ENCODE peak calls at places on chromosomes 16 and 17, in eight cellular contexts. H, O, U, B, X, J, L and Q are unnamed samples. For H3K27me3, the result is how much of the 10 kb centered on the place peaks cover.

GRCh38 chr17:7475764-7476422 is 3.5 kb downstream of the ZBTB4 start:
- DNase-seq in H (peak), O (peak), U (no peak), B (no peak), X (peak), J (no peak), L (peak), Q (no peak)

GRCh38 chr16:56856876-56857447 is 8.0 kb upstream of the SLC12A3 start:
- DNase-seq in H (no peak), O (no peak), U (no peak), B (no peak), X (no peak), J (no peak), L (no peak), Q (no peak)

GRCh38 chr16:65782537-65783290 is 583.8 kb upstream of the CDH5 start:
- DNase-seq in H (peak), O (no peak), U (no peak), B (no peak), X (no peak), J (no peak), L (no peak), Q (peak)

GRCh38 chr17:8650119-8650499 is 19.6 kb upstream of the MYH10 start:
- DNase-seq in H (no peak), O (no peak), U (no peak), B (no peak), X (no peak), J (no peak), L (no peak), Q (no peak)

GRCh38 chr17:21228111-21228510 is 14.2 kb upstream of the TMEM11 start:
- DNase-seq in H (no peak), O (no peak), U (no peak), B (no peak), X (no peak), J (no peak), L (no peak), Q (no peak)

GRCh38 chr16:77660311-77660710 is 62.0 kb upstream of the NUDT7 start:
- DNase-seq in H (peak), O (no peak), U (peak), B (no peak), X (no peak), J (peak), L (no peak), Q (no peak)

GRCh38 chr16:74556375-74556922 is 50.5 kb downstream of the GLG1 start:
- DNase-seq in H (no peak), O (no peak), U (no peak), B (no peak), X (no peak), J (no peak), L (no peak), Q (no peak)

GRCh38 chr17:65730711-65731169 is 169.3 kb upstream of the AXIN2 start:
- DNase-seq in H (peak), O (no peak), U (no peak), B (no peak), X (no peak), J (no peak), L (no peak), Q (peak)

GRCh38 chr17:40371261-40371929 is 6.9 kb upstream of the GJD3 start:
- DNase-seq in H (no peak), O (no peak), U (no peak), B (no peak), X (no peak), J (no peak), L (no peak), Q (no peak)

GRCh38 chr16:11672206-11673090 is 4.2 kb downstream of the SNN start:
- DNase-seq in H (no peak), O (no peak), U (no peak), B (no peak), X (no peak), J (no peak), L (no peak), Q (no peak)

GRCh38 chr16:21101631-21102420 is 48.8 kb downstream of the DNAH3 start:
- DNase-seq in H (peak), O (peak), U (no peak), B (no peak), X (peak), J (no peak), L (peak), Q (no peak)

GRCh38 chr17:50533720-50534148 is 1.2 kb downstream of the EPN3 start:
- DNase-seq in H (peak), O (peak), U (no peak), B (no peak), X (peak), J (no peak), L (peak), Q (no peak)

GRCh38 chr17:59527325-59527917 is 38.0 kb upstream of the DHX40 start:
- DNase-seq in H (no peak), O (no peak), U (no peak), B (no peak), X (no peak), J (no peak), L (no peak), Q (no peak)

GRCh38 chr16:88867561-88868246 is 1.2 kb upstream of the PABPN1L start:
- DNase-seq in H (no peak), O (no peak), U (no peak), B (no peak), X (no peak), J (no peak), L (no peak), Q (no peak)

GRCh38 chr17:65005858-65006257 is 50.7 kb downstream of the GNA13 start:
- DNase-seq in H (no peak), O (no peak), U (no peak), B (no peak), X (no peak), J (no peak), L (no peak), Q (no peak)

GRCh38 chr17:77257169-77257568 is 116.4 kb downstream of the SEC14L1 start:
- DNase-seq in H (no peak), O (no peak), U (no peak), B (no peak), X (no peak), J (no peak), L (no peak), Q (no peak)

GRCh38 chr17:77253611-77254051 is 112.9 kb downstream of the SEC14L1 start:
- DNase-seq in H (peak), O (no peak), U (peak), B (no peak), X (no peak), J (no peak), L (no peak), Q (no peak)

GRCh38 chr17:77252736-77253135 is 112.0 kb downstream of the SEC14L1 start:
- DNase-seq in H (no peak), O (no peak), U (no peak), B (no peak), X (no peak), J (no peak), L (no peak), Q (no peak)

GRCh38 chr17:77256710-77257109 is 115.9 kb downstream of the SEC14L1 start:
- DNase-seq in H (no peak), O (no peak), U (no peak), B (no peak), X (no peak), J (no peak), L (no peak), Q (no peak)

GRCh38 chr17:77254961-77255741 is 114.4 kb downstream of the SEC14L1 start:
- DNase-seq in H (peak), O (peak), U (peak), B (no peak), X (no peak), J (peak), L (no peak), Q (no peak)
- TF ChIP-seq CTCF in H (no peak), O (no peak), U (no peak), B (no peak), X (no peak), J (no peak), L (no peak), Q (no peak)

GRCh38 chr16:26905336-26905735 is 161.4 kb upstream of the C16orf82 start:
- DNase-seq in H (peak), O (no peak), U (peak), B (no peak), X (no peak), J (peak), L (no peak), Q (no peak)
- H3K27me3 ChIP-seq in H (under half), O (under half), U (under half), B (under half), X (under half), J (under half), L (under half), Q (under half)

GRCh38 chr17:82314012-82314720 is 3.2 kb downstream of the CD7 start:
- DNase-seq in H (no peak), O (no peak), U (no peak), B (no peak), X (no peak), J (no peak), L (no peak), Q (no peak)

GRCh38 chr17:82315703-82316358 is 1.6 kb downstream of the CD7 start:
- DNase-seq in H (no peak), O (no peak), U (no peak), B (no peak), X (no peak), J (no peak), L (no peak), Q (no peak)

GRCh38 chr17:82316651-82317393 is 586 bp downstream of the CD7 start:
- DNase-seq in H (no peak), O (no peak), U (no peak), B (no peak), X (no peak), J (no peak), L (no peak), Q (no peak)

GRCh38 chr17:82313195-82314011 is 4.0 kb downstream of the CD7 start:
- DNase-seq in H (no peak), O (no peak), U (no peak), B (no peak), X (no peak), J (no peak), L (no peak), Q (no peak)

GRCh38 chr17:82314721-82315605 is 2.4 kb downstream of the CD7 start:
- DNase-seq in H (no peak), O (no peak), U (no peak), B (no peak), X (no peak), J (no peak), L (no peak), Q (no peak)
- H3K4me3 ChIP-seq in H (no peak), O (no peak), U (no peak), B (no peak), X (no peak), J (no peak), L (peak), Q (no peak)

GRCh38 chr17:2865228-2865627 is 69.0 kb downstream of the RAP1GAP2 start:
- DNase-seq in H (no peak), O (peak), U (no peak), B (no peak), X (peak), J (no peak), L (no peak), Q (no peak)

GRCh38 chr17:2871205-2871604 is 75.0 kb downstream of the RAP1GAP2 start:
- DNase-seq in H (no peak), O (no peak), U (no peak), B (no peak), X (no peak), J (no peak), L (no peak), Q (no peak)

GRCh38 chr17:2871720-2872119 is 75.5 kb downstream of the RAP1GAP2 start:
- DNase-seq in H (no peak), O (no peak), U (no peak), B (no peak), X (no peak), J (no peak), L (no peak), Q (no peak)

GRCh38 chr17:2869604-2870003 is 73.4 kb downstream of the RAP1GAP2 start:
- DNase-seq in H (no peak), O (peak), U (no peak), B (no peak), X (no peak), J (no peak), L (no peak), Q (no peak)

DNA sequence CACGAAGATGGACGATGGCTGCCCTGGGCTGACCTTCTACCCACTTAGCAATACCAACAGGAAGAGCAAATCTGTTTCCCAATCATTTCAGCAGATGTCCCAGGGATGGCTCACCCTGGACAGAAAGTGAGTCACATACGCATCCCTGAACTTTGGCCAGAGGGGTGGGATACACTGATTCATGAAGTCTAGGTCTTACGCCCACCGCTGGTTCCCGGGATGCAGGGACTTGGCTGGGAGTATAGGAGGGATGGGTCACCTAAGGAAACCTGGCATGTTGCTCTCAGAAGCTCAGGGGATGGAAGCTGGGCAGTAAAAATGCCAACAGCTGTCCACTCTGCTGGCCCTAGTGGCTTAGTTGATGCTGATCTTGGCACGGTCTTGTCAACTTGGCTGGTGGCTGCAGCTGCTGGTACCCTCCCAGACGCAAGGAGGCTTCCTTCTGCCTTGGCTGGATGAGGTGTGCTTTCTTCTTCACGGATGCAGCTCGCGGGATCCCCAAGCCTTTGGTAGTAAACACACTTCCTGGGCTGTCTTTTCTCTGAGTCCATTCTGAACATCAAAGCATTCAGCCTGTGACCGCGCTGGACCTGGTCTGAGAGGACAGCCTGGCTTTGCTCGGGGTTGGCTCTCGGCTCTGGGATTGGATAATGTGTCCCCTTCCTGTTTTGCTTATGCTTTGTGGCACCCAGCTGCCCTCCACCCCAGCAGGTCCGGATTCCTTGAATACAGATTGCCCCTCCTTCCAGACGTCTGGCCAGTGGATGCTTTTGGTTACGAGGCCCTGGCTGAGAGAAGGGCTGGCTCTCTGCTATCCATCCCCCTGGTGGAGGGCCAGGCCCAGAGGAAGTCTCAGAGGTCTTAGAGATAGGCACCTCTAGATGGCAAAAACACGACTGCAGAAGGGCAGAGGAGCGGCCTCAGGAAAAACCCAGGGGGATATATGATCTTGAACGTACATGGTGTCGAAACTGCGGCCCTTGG is 71.5 kb downstream of the RAP1GAP2 start:
- DNase-seq in H (peak), O (peak), U (peak), B (no peak), X (no peak), J (no peak), L (no peak), Q (peak)
- TF ChIP-seq CTCF in H (peak), O (no peak), U (peak), B (no peak), X (no peak), J (no peak), L (no peak), Q (peak)

GRCh38 chr17:79365836-79366831 is 244.7 kb downstream of the RBFOX3 start:
- DNase-seq in H (no peak), O (no peak), U (no peak), B (no peak), X (no peak), J (no peak), L (no peak), Q (no peak)
- H3K27me3 ChIP-seq in H (under half), O (under half), U (under half), B (under half), X (half or more), J (under half), L (half or more), Q (under half)

GRCh38 chr17:34638526-34639260 is 59.3 kb downstream of the TMEM132E start:
- DNase-seq in H (no peak), O (no peak), U (no peak), B (no peak), X (no peak), J (no peak), L (no peak), Q (no peak)

GRCh38 chr17:34637041-34637547 is 57.7 kb downstream of the TMEM132E start:
- DNase-seq in H (no peak), O (no peak), U (no peak), B (no peak), X (no peak), J (no peak), L (no peak), Q (no peak)

GRCh38 chr17:34635876-34636275 is 56.5 kb downstream of the TMEM132E start:
- DNase-seq in H (no peak), O (no peak), U (no peak), B (no peak), X (no peak), J (no peak), L (no peak), Q (no peak)

GRCh38 chr17:34639706-34640425 is 60.5 kb downstream of the TMEM132E start:
- DNase-seq in H (no peak), O (no peak), U (no peak), B (no peak), X (no peak), J (no peak), L (no peak), Q (no peak)

DNA sequence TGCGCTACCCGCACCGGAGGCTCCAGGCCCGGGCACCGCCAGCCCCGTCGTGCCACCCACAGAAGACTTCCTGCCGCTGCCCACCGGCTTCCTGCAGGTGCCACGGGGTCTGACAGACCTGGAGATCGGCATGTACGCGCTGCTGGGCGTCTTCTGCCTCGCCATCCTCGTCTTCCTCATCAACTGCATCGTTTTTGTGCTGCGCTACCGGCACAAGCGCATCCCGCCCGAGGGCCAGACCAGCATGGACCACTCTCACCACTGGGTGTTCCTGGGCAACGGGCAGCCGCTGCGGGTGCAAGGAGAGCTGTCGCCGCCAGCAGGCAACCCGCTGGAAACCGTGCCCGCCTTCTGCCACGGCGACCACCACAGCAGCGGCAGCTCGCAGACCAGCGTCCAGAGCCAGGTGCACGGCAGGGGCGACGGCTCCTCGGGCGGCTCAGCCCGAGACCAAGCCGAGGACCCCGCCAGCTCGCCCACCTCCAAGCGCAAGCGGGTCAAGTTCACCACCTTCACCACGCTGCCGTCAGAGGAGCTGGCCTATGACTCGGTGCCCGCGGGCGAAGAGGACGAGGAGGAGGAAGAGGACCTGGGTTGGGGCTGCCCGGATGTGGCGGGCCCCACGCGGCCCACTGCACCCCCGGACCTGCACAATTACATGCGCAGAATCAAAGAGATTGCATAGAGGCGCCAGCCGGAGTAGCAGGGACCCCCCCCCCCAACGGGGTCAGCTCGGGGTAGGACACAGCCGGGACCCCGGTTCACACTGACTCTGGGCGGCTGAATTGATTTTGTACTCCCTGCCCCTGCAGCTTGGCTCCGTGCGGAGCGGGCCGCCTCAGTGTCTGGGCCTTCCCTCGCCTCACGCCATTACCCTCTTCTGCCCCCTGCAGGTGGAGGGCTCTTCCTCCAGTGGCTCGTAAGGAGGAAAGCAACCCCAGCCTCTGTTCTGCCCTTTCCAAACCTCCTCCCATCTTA is 58.5 kb downstream of the TMEM132E start:
- DNase-seq in H (peak), O (peak), U (peak), B (peak), X (peak), J (peak), L (peak), Q (peak)
- H3K4me3 ChIP-seq in H (no peak), O (no peak), U (no peak), B (peak), X (peak), J (peak), L (peak), Q (peak)

DNA sequence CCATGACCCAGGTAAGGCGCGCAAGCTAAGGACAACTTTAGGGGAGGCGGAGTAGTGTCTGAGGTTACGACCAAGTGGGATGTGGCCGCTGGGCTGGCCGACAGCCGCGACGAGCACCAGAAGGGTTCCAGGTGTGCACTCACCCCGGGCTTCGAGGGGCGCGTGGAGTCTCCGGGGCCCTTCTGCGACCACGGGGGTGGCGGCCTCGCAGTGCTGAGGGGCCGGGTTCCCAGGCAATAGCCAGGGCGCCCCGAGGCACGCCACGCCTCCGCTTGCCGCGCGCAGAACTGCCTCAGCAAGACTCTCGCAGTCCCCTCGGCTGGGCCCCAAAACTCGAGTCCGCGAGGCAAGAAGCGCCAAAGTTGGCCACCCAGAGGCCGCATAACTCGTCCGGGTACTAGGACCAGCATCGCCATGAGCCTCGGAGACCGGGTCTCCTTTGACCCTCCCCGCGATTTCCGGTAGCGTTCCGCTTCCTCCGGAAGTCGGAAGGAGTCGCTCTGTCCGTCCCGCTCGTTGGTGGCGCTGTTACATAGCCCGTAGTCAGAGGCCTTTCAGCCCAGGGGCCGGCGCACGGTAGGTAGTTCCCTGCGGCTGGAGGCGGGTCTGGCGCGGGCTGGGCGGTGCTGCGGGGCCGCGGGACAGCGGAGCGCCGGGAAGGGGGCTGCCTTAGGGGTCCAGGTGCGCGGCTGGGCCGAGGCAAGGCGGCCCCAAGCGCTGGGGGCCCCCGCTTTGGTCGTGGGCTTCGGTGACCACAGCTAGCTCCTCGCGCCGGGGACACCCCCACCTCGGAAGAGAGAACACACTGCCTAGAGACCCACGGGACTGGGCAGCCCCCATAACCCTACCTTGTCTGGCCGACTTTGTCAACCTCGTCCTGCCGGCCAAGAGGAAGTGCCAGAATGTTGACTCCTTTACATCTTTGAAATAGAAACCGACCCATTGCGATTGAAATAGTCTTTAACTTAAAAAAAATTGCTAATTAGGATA is at the start of the genes ADPRM and SCO1:
- DNase-seq in H (peak), O (peak), U (peak), B (peak), X (peak), J (peak), L (peak), Q (peak)
- TF ChIP-seq CTCF in H (peak), O (peak), U (peak), B (peak), X (peak), J (peak), L (peak), Q (peak)

GRCh38 chr16:86408685-86409084 is 101.6 kb upstream of the FOXF1 start:
- DNase-seq in H (no peak), O (no peak), U (no peak), B (no peak), X (no peak), J (no peak), L (no peak), Q (no peak)

GRCh38 chr16:86410529-86410928 is 99.8 kb upstream of the FOXF1 start:
- DNase-seq in H (no peak), O (no peak), U (no peak), B (no peak), X (no peak), J (no peak), L (no peak), Q (no peak)

GRCh38 chr16:86406056-86406455 is 104.3 kb upstream of the FOXF1 start:
- DNase-seq in H (no peak), O (no peak), U (no peak), B (no peak), X (no peak), J (no peak), L (no peak), Q (no peak)

GRCh38 chr16:86411878-86412277 is 98.4 kb upstream of the FOXF1 start:
- DNase-seq in H (no peak), O (no peak), U (no peak), B (no peak), X (no peak), J (no peak), L (no peak), Q (peak)

GRCh38 chr16:86410076-86410475 is 100.3 kb upstream of the FOXF1 start:
- DNase-seq in H (no peak), O (no peak), U (no peak), B (no peak), X (no peak), J (no peak), L (no peak), Q (no peak)
- H3K27me3 ChIP-seq in H (under half), O (under half), U (under half), B (under half), X (under half), J (under half), L (half or more), Q (under half)